ENCODE peak calls at places on chromosomes 6 and 20, in seven cellular contexts. Q, C, J, F, Y, U and Z are unnamed samples.

GRCh38 chr20:13684566-13685222 is 46.0 kb upstream of the TASP1 start:
- DNase-seq in Q (no peak), J (no peak), F (no peak), U (no peak), Y (no peak), C (no peak), Z (no peak)

GRCh38 chr6:3825331-3825831 is 23.8 kb upstream of the FAM50B start:
- DNase-seq in Q (peak; percentile 53), C (peak; percentile 37), F (peak; percentile 49), U (no peak), Y (no peak), J (peak; percentile 42), Z (peak; percentile 86)

GRCh38 chr6:36028088-36028886 is 679 bp downstream of the MAPK14 start:
- DNase-seq in C (peak; percentile 19), F (peak; percentile 39), Q (peak; percentile 44), Y (peak; percentile 52), J (peak; percentile 10), U (no peak), Z (peak; percentile 60)

GRCh38 chr6:39088331-39088730 is 26.7 kb downstream of the SAYSD1 start:
- DNase-seq in F (no peak), C (no peak), U (peak; percentile 17), Y (peak; percentile 94), J (peak; percentile 83), Q (no peak), Z (no peak)

GRCh38 chr6:44045672-44046015 is 81.6 kb downstream of the MRPL14 start:
- DNase-seq in C (no peak), J (no peak), F (no peak), Q (peak; percentile 63), U (no peak), Y (no peak), Z (no peak)

GRCh38 chr6:33746036-33746600 is 587 bp downstream of the IP6K3 start:
- DNase-seq in Q (peak; percentile 78), U (peak; percentile 13), C (no peak), Y (no peak), F (no peak), J (peak; percentile 81), Z (peak; percentile 68)

GRCh38 chr6:129671442-129672344 is 38.3 kb downstream of the ARHGAP18 start:
- DNase-seq in U (no peak), C (no peak), J (no peak), Y (no peak), F (no peak), Q (no peak), Z (no peak)

GRCh38 chr6:11496152-11497060 is 41.1 kb upstream of the TMEM170B start:
- DNase-seq in F (peak; percentile 55), C (peak; percentile 42), Q (no peak), J (peak; percentile 90), Y (peak; percentile 79), U (peak; percentile 50), Z (peak; percentile 75)

GRCh38 chr6:27541212-27541931 is 68.5 kb upstream of the ZNF184 start:
- DNase-seq in Q (no peak), U (no peak), C (no peak), Y (no peak), F (no peak), J (no peak), Z (no peak)

GRCh38 chr6:92757926-92758325 is 661.4 kb downstream of the EPHA7 start:
- DNase-seq in Y (no peak), F (no peak), Q (no peak), U (no peak), C (no peak), J (no peak), Z (no peak)

GRCh38 chr6:111220383-111221031 is 133.2 kb downstream of the SLC16A10 start:
- DNase-seq in Q (no peak), J (no peak), F (no peak), U (no peak), Y (no peak), C (no peak), Z (no peak)

GRCh38 chr6:14134211-14134910 is 16.8 kb downstream of the CD83 start:
- DNase-seq in Y (no peak), F (no peak), C (no peak), J (no peak), Q (no peak), U (no peak), Z (no peak)

GRCh38 chr6:106513813-106514212 is 115.5 kb downstream of the RTN4IP1 start:
- DNase-seq in Q (no peak), Y (no peak), F (no peak), C (no peak), U (no peak), J (peak; percentile 42), Z (no peak)
- H3K27ac ChIP-seq in Q (no peak overlapping the region), Y (no peak overlapping the region), F (no peak overlapping the region), C (no peak overlapping the region), U (no peak overlapping the region), J (no peak overlapping the region), Z (no peak overlapping the region)

DNA sequence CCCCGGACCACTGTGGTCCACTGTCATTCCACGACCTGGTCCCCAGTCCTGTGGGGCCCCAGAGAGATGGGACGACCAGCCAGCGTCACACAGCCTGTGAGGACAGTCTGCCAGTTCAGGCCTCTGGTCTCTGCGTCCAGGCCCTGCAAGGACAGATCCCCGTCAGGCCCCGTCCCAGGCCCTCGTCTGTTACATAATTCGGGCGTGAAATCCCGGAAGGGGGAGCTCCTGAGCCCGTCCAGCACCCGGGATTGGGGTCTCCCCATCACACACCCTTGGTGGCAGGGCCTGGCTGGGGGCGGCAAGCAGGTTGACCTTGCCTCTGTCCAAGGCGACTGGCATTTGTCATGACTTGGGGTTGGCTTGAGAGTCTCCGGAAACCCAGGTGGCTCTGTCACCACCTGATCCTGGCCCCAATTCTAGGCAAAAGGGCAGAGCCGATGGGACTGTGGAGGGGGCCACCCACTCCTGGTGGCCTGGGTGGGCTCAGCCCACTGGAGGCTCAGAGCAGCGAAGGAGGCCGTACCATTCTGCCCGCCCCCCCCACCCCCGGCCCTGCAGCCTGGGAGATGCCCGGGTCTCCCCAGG is 73.8 kb upstream of the GATA5 start:
- DNase-seq in U (no peak), C (no peak), F (no peak), J (no peak), Y (no peak), Q (no peak), Z (no peak)
- H3K4me3 ChIP-seq in U (peak overlapping the region; percentile 46), C (peak overlapping the region; percentile 43), F (peak overlapping the region; percentile 53), J (no peak overlapping the region), Y (peak overlapping the region; percentile 96), Q (peak overlapping the region; percentile 70), Z (peak overlapping the region; percentile 72)

GRCh38 chr6:19205076-19205475 is 632.1 kb upstream of the ID4 start:
- DNase-seq in J (no peak), U (no peak), Y (no peak), C (no peak), Q (no peak), F (no peak), Z (no peak)

GRCh38 chr6:19209202-19209601 is 628.0 kb upstream of the ID4 start:
- DNase-seq in C (no peak), Y (no peak), J (peak; percentile 8), F (no peak), Q (no peak), U (no peak), Z (no peak)

DNA sequence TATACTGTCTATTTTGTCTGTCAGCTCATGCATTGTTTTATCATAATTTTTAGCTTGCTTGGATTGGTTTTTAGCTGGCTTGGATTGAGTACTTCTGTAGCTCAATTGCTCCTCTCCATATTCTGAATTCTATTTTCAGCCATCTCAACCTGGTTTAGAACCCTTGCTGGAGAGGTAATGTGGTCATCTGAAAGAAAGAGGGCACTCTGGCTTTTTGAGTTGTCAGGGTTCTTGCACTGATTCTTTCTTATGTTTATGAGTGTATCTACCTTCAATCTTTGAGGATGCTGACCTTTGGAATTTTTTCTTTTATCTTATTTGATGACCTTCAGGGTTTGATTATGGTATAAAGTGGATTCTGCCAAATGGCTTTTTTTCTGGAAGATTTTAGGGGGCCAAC is 632.7 kb upstream of the ID4 start:
- DNase-seq in U (no peak), Q (no peak), C (no peak), Y (no peak), J (peak; percentile 3), F (no peak), Z (no peak)
- TF ChIP-seq CTCF in U (no peak), Q (no peak), C (no peak), Y (no peak), J (no peak), F (no peak), Z (no peak)

DNA sequence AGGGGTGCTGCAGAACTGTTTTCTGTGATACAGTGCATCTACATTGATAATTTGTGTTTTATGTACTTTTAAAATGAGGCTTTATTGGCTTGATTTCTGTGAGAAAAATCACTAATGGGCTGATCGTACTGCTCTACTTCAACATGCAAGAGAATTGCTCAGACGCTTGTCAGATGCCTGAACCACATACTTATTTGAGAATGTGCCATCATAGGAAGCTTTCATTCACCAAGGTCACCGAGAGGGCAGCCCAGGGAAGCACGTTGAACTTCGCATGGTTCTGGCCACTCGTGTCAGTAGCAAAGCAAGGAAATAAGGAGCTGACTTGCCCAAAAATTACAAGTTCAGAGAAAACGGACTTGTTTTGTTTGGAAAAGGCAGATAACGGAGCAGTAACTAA is 168.5 kb upstream of the AKAP12 start:
- DNase-seq in U (no peak), J (peak; percentile 93), Y (peak; percentile 84), C (peak; percentile 68), Q (no peak), F (no peak), Z (peak; percentile 87)
- H3K27ac ChIP-seq in U (peak overlapping the region; percentile 90), J (peak overlapping the region; percentile 86), Y (peak overlapping the region; percentile 86), C (peak overlapping the region; percentile 12), Q (peak overlapping the region; percentile 26), F (no peak overlapping the region), Z (peak overlapping the region; percentile 74)

GRCh38 chr6:21666788-21667681 is 73.5 kb downstream of the SOX4 start:
- DNase-seq in Q (no peak), F (no peak), C (peak; percentile 26), J (peak; percentile 17), U (no peak), Y (no peak), Z (no peak)

GRCh38 chr6:21664263-21665081 is 70.9 kb downstream of the SOX4 start:
- DNase-seq in Q (peak; percentile 36), C (peak; percentile 67), J (no peak), Y (peak; percentile 24), U (peak; percentile 18), F (no peak), Z (no peak)

GRCh38 chr6:21666200-21666671 is 72.7 kb downstream of the SOX4 start:
- DNase-seq in Q (peak; percentile 27), U (no peak), C (peak; percentile 64), J (no peak), Y (no peak), F (no peak), Z (no peak)

GRCh38 chr6:21665101-21665435 is 71.5 kb downstream of the SOX4 start:
- DNase-seq in Y (no peak), J (no peak), F (no peak), Q (no peak), C (no peak), U (no peak), Z (no peak)

GRCh38 chr6:21665436-21666199 is 72.1 kb downstream of the SOX4 start:
- DNase-seq in F (no peak), C (peak; percentile 40), J (no peak), Y (no peak), U (no peak), Q (no peak), Z (no peak)
- H3K4me3 ChIP-seq in F (peak overlapping the region; percentile 52), C (peak overlapping the region; percentile 76), J (peak overlapping the region; percentile 21), Y (peak overlapping the region; percentile 39), U (no peak overlapping the region), Q (peak overlapping the region; percentile 59), Z (peak overlapping the region; percentile 44)